ENCODE peak calls at places on chromosome 5, in four cellular contexts. S is H9, Y is H1, F is IMR-90. R is an unnamed sample.

GRCh38 chr5:138366556-138367382 is 14.3 kb downstream of the KDM3B start:
- DNase-seq in S (no peak), Y (no peak), F (no peak), R (no peak)

GRCh38 chr5:52844885-52845284 is 57.2 kb downstream of the ITGA1 start:
- DNase-seq in S (no peak), Y (no peak), F (peak), R (no peak)

GRCh38 chr5:149775785-149776184 is 45.7 kb downstream of the PPARGC1B start:
- DNase-seq in S (no peak), Y (no peak), F (no peak), R (no peak)

GRCh38 chr5:123699571-123699970 is 187.6 kb downstream of the CSNK1G3 start:
- DNase-seq in S (no peak), Y (no peak), F (no peak), R (no peak)

GRCh38 chr5:148563021-148563420 is 91.3 kb downstream of the HTR4 start:
- DNase-seq in S (no peak), Y (no peak), F (no peak), R (no peak)

GRCh38 chr5:57724836-57725235 is 242.2 kb upstream of the ACTBL2 start:
- DNase-seq in S (no peak), Y (no peak), F (peak), R (no peak)

GRCh38 chr5:166845044-166845443 is 1446.4 kb upstream of the WWC1 start:
- DNase-seq in S (no peak), Y (no peak), F (no peak), R (peak)

GRCh38 chr5:20572560-20572959 is 584.6 kb upstream of the CDH18 start:
- DNase-seq in S (no peak), Y (no peak), F (peak), R (no peak)

GRCh38 chr5:35089688-35090314 is 42.1 kb upstream of the AGXT2 start:
- DNase-seq in S (peak), Y (peak), F (peak), R (peak)

GRCh38 chr5:39461007-39461682 is 36.4 kb upstream of the DAB2 start:
- DNase-seq in S (no peak), Y (no peak), F (no peak), R (no peak)

GRCh38 chr5:402615-403359 is 40.2 kb upstream of the EXOC3 start:
- DNase-seq in S (no peak), Y (no peak), F (peak), R (no peak)

GRCh38 chr5:174612686-174613085 is 111.7 kb upstream of the MSX2 start:
- DNase-seq in S (no peak), Y (no peak), F (no peak), R (no peak)

GRCh38 chr5:16886366-16886736 is 49.7 kb downstream of the MYO10 start:
- DNase-seq in S (no peak), Y (no peak), F (peak), R (no peak)

GRCh38 chr5:2163940-2164490 is 281.3 kb upstream of the IRX4 start:
- DNase-seq in S (no peak), Y (no peak), F (no peak), R (no peak)

GRCh38 chr5:138686668-138687067 is 66.6 kb upstream of the CTNNA1 start:
- DNase-seq in S (no peak), Y (no peak), F (peak), R (no peak)

GRCh38 chr5:68220260-68220659 is 4.7 kb downstream of the PIK3R1 start:
- DNase-seq in S (no peak), Y (no peak), F (no peak), R (no peak)

GRCh38 chr5:117594165-117594564 is 1019.5 kb upstream of the SEMA6A start:
- DNase-seq in S (no peak), Y (no peak), F (no peak), R (no peak)

GRCh38 chr5:474826-475661 is 32.1 kb downstream of the EXOC3 start:
- DNase-seq in S (no peak), Y (no peak), F (peak), R (no peak)

GRCh38 chr5:172594867-172595466 is 46.1 kb upstream of the NEURL1B start:
- DNase-seq in S (no peak), Y (no peak), F (no peak), R (no peak)

GRCh38 chr5:57495688-57496087 is 13.1 kb upstream of the ACTBL2 start:
- DNase-seq in S (no peak), Y (no peak), F (no peak), R (no peak)

GRCh38 chr5:28743362-28743761 is 1705.0 kb upstream of the CDH9 start:
- DNase-seq in S (no peak), Y (no peak), F (no peak), R (no peak)

GRCh38 chr5:55668356-55668755 is 43.8 kb downstream of the SLC38A9 start:
- DNase-seq in S (no peak), Y (no peak), F (peak), R (no peak)

GRCh38 chr5:158074992-158075769 is 216.2 kb upstream of the CLINT1 start:
- DNase-seq in S (peak), Y (peak), F (peak), R (peak)

GRCh38 chr5:111774525-111774924 is 17.5 kb upstream of the NREP start:
- DNase-seq in S (peak), Y (no peak), F (peak), R (no peak)

GRCh38 chr5:172837640-172838039 is 3.6 kb downstream of the ERGIC1 start:
- DNase-seq in S (no peak), Y (no peak), F (no peak), R (no peak)

GRCh38 chr5:45038366-45038987 is 229.7 kb downstream of the MRPS30 start:
- DNase-seq in S (no peak), Y (no peak), F (peak), R (peak)

GRCh38 chr5:167702014-167702413 is 589.4 kb upstream of the WWC1 start:
- DNase-seq in S (no peak), Y (no peak), F (no peak), R (no peak)

GRCh38 chr5:41707853-41708603 is 162.2 kb downstream of the OXCT1 start:
- DNase-seq in S (peak), Y (no peak), F (peak), R (peak)

GRCh38 chr5:132475939-132476852 is 14.4 kb downstream of the IRF1 start:
- DNase-seq in S (no peak), Y (no peak), F (no peak), R (no peak)

GRCh38 chr5:52356311-52356918 is 431.3 kb upstream of the ITGA1 start:
- DNase-seq in S (no peak), Y (no peak), F (peak), R (no peak)

GRCh38 chr5:77563475-77563874 is 71.4 kb upstream of the WDR41 start:
- DNase-seq in S (no peak), Y (no peak), F (no peak), R (no peak)

GRCh38 chr5:181190711-181191525 is 14.1 kb downstream of the TRIM7 start:
- DNase-seq in S (no peak), Y (no peak), F (no peak), R (peak)

DNA sequence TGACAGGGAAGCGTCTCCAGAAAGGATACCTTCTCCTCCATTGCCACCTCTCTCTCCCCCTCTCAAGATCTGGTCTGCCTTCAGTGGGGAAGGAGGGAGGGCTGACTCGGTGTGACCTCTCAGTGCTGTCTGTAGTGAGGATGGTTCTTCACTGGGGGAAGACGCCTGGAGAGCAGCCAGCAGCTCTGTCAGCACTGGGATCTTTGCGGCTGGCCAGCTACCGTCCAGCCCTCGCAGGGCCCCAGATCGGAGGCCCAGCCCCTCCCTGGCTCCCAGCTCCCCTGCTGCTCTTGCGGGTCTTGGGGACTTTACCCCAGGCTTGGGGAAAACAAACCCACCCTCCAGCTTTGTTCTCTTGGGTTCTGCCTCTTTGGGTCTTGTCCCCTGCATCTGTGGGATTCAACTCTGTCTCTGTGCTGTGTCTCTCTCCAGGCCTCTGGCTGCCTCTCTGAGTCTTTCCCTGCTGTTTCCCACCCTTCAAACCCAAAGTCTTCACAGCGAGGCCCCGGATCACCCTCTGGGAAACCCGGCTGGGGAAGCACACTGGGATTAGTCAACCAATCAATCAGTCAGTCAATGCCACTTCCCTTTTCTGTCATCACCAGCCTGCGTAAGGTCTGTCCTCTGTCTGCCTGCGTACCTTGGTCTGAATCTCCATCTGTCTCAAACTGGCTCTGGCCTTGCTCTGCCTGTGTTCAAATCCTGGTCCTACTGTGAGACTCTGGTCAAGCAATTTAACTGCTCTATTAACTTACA is 23.0 kb downstream of the FGF18 start:
- DNase-seq in S (no peak), Y (no peak), F (peak), R (no peak)
- H4K8ac ChIP-seq in S (no peak), Y (no peak), F (no peak), R (no peak)

GRCh38 chr5:43066799-43067741 is 27.0 kb upstream of the ANXA2R start:
- DNase-seq in S (peak), Y (no peak), F (peak), R (peak)
- H4K8ac ChIP-seq in S (no peak), Y (peak), F (peak), R (no peak)

GRCh38 chr5:18792145-18792544 is 1157.9 kb downstream of the TAF11L14 start:
- DNase-seq in S (no peak), Y (no peak), F (no peak), R (no peak)
- H4K8ac ChIP-seq in S (no peak), Y (no peak), F (no peak), R (no peak)

GRCh38 chr5:110288766-110289165 is 437.7 kb downstream of the TMEM232 start:
- DNase-seq in S (no peak), Y (no peak), F (no peak), R (no peak)
- H4K8ac ChIP-seq in S (no peak), Y (no peak), F (no peak), R (no peak)

GRCh38 chr5:143207058-143207457 is 196.4 kb downstream of the NR3C1 start:
- DNase-seq in S (no peak), Y (no peak), F (no peak), R (no peak)

GRCh38 chr5:143208781-143209510 is 194.5 kb downstream of the NR3C1 start:
- DNase-seq in S (no peak), Y (no peak), F (peak), R (no peak)

GRCh38 chr5:143209881-143210395 is 193.5 kb downstream of the NR3C1 start:
- DNase-seq in S (no peak), Y (no peak), F (no peak), R (no peak)

GRCh38 chr5:143207563-143208364 is 195.7 kb downstream of the NR3C1 start:
- DNase-seq in S (no peak), Y (no peak), F (peak), R (no peak)

GRCh38 chr5:143208365-143208641 is 195.2 kb downstream of the NR3C1 start:
- DNase-seq in S (no peak), Y (no peak), F (no peak), R (no peak)
- H4K8ac ChIP-seq in S (no peak), Y (no peak), F (peak), R (no peak)

DNA sequence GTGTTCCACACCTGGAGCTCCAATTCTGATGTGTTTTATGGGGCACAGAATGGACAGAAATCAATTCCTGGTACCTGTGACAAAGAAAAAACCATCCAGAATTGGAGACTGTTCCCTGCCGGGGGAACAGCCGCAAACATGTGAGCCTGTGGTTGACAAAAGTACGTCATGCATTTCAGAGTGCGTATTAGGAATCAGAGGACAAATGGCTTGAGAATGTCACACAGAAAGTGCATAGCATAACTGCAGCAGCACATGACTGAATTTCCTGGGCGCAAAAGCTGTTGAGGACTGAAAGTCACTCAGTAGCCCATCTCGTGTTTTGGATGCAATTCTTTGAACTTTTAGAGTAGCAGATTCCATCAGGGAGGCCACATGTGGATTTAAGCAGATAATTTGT is 85.1 kb downstream of the TRIO start:
- DNase-seq in S (no peak), Y (no peak), F (no peak), R (no peak)
- H4K8ac ChIP-seq in S (no peak), Y (no peak), F (peak), R (no peak)

GRCh38 chr5:140548300-140548688 is 832 bp downstream of the EIF4EBP3 start:
- DNase-seq in S (no peak), Y (no peak), F (no peak), R (no peak)
- H4K8ac ChIP-seq in S (no peak), Y (peak), F (peak), R (no peak)

DNA sequence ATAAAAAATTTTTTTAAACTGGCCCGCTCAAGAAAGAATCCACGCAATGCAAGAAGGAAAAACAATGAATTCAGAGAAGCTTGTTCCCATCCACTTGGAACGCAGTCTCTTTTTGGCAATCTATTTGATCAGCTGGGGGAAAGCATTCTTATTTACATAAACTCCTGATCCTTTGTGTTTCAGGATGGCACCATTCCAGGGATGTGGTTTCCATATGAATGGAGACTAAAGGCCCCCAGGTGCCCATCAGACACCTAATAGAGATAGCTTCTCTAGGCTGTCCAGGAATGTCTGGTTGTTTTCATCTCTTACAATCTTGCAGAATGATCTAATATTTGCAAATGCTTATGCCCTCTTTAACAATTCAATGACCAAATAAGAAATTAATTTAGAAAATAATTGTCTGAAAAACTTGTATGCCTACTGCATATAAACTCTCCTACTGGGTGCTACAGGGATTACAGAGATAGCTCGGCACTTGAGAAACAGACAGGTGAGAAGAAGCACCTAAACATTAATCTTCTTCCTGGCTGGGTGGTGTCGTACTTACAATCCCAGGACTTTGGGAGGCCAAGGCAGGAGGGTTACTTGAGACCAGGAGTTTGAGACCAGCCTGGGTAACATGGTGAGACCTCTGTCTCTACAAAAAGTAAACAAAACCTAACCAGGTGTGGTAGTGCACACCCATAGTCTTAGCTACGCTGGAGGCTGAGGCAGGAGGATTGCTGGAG is 3.0 kb upstream of the RASGRF2 start:
- DNase-seq in S (peak), Y (no peak), F (no peak), R (no peak)
- H4K8ac ChIP-seq in S (no peak), Y (no peak), F (no peak), R (no peak)

DNA sequence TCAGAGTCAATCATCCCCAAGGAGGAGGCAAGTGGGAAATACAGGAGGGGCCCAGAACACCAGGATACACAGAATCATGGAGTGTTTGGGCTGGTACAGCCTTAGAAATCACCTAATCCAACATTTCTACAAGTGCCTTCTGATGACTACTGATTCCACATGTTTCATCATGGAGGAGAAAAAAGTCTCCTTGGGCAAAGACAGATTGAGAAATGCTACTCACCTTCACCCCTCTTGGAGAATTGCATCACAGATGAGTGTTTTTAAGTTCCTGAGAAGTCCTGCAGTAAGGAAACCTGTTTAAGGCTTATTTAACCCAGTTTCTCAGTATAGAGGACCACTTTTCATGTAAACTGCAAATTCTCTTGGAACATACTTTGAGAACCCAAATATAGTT is 2.2 kb upstream of the SLIT3 start:
- DNase-seq in S (no peak), Y (no peak), F (no peak), R (no peak)
- H4K8ac ChIP-seq in S (no peak), Y (no peak), F (no peak), R (no peak)

GRCh38 chr5:125576823-125577222 is 830.4 kb upstream of the ZNF608 start:
- DNase-seq in S (no peak), Y (no peak), F (no peak), R (no peak)

GRCh38 chr5:125578551-125578950 is 832.1 kb upstream of the ZNF608 start:
- DNase-seq in S (no peak), Y (no peak), F (no peak), R (no peak)

GRCh38 chr5:125575561-125576504 is 829.4 kb upstream of the ZNF608 start:
- DNase-seq in S (peak), Y (peak), F (no peak), R (peak)
- H4K8ac ChIP-seq in S (no peak), Y (peak), F (no peak), R (no peak)

R was measured in neuronal stem cell.